ENCODE peak calls at places on chromosomes 12 and 14, in seven cellular contexts. M is left lung, U is endodermal cell, P is fibroblast of pulmonary artery, Q is cardiac fibroblast, H is progenitor cell of endocrine pancreas, Y is cardiac muscle cell. R is an unnamed sample.

GRCh38 chr12:124917841-124918621 is 3.6 kb upstream of the UBC start:
- DNase-seq in M (no peak), U (peak), P (no peak), Q (peak), H (no peak), Y (no peak), R (peak)

GRCh38 chr12:108699955-108700563 is 31.3 kb downstream of the CORO1C start:
- DNase-seq in M (no peak), U (no peak), P (peak), Q (peak), H (no peak), Y (no peak), R (no peak)

GRCh38 chr12:117890137-117890536 is 78.7 kb downstream of the KSR2 start:
- DNase-seq in M (no peak), U (peak), P (no peak), Q (no peak), H (no peak), Y (no peak), R (no peak)

GRCh38 chr12:107379852-107380567 is 286.7 kb upstream of the CRY1 start:
- DNase-seq in M (no peak), U (no peak), P (no peak), Q (peak), H (peak), Y (no peak), R (no peak)

GRCh38 chr12:120639771-120640721 is at the start of gene CABP1:
- DNase-seq in M (no peak), U (peak), P (no peak), Q (no peak), H (peak), Y (peak), R (peak)

GRCh38 chr14:68192935-68193334 is 373.4 kb downstream of the RAD51B start:
- DNase-seq in M (no peak), U (no peak), P (no peak), Q (no peak), H (no peak), Y (no peak), R (no peak)

GRCh38 chr14:35480119-35480769 is 53.7 kb upstream of the INSM2 start:
- DNase-seq in M (no peak), U (no peak), P (peak), Q (peak), H (no peak), Y (no peak), R (no peak)

GRCh38 chr14:65079201-65079600 is 23.1 kb downstream of the MAX start:
- DNase-seq in M (no peak), U (no peak), P (peak), Q (peak), H (no peak), Y (no peak), R (no peak)

GRCh38 chr12:49673446-49674317 is 33.5 kb downstream of the FMNL3 start:
- DNase-seq in M (peak), U (peak), P (peak), Q (peak), H (peak), Y (peak), R (no peak)

GRCh38 chr14:77612011-77612620 is 4.3 kb downstream of the SPTLC2 start:
- DNase-seq in M (no peak), U (no peak), P (peak), Q (peak), H (no peak), Y (no peak), R (no peak)

DNA sequence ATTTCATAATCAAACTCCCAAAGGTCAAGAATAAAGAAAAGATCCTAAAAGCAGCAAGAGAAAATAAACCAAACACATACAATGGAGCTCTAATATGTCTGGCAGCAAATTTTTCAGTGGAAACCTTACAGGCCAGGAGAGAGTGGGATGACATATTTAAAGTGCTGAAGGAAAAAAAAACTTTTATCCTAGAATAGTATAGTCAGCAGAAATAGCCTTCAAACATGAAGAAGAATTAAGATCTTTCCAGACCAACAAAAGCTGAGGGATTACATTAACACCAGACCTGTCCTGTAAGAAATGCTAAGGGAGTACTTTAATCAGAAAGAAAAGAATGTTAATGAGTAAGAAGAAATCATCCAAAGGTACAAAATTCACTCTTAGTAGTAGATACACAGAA is 215.7 kb upstream of the IGF1 start:
- DNase-seq in M (no peak), U (no peak), P (no peak), Q (no peak), H (no peak), Y (no peak), R (no peak)
- TF ChIP-seq CTCF in M (no peak), U (no peak), P (no peak), Q (no peak), H (no peak), Y (no peak), R (no peak)

GRCh38 chr12:92034858-92035401 is 110.7 kb downstream of the BTG1 start:
- DNase-seq in M (peak), U (no peak), P (peak), Q (peak), H (no peak), Y (no peak), R (no peak)
- TF ChIP-seq CTCF in M (no peak), U (no peak), P (no peak), Q (no peak), H (no peak), Y (no peak), R (no peak)

DNA sequence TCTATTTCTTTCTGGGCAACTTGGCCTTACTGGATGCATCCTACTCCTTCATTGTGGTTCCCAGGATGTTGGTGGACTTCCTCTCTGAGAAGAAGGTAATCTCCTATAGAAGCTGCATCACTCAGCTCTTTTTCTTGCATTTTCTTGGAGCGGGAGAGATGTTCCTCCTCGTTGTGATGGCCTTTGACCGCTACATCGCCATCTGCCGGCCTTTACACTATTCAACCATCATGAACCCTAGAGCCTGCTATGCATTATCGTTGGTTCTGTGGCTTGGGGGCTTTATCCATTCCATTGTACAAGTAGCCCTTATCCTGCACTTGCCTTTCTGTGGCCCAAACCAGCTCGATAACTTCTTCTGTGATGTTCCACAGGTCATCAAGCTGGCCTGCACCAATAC is 5.3 kb downstream of the OR4N5 start:
- DNase-seq in M (no peak), U (no peak), P (no peak), Q (no peak), H (no peak), Y (no peak), R (peak)
- TF ChIP-seq CTCF in M (no peak), U (no peak), P (no peak), Q (no peak), H (no peak), Y (no peak), R (peak)

GRCh38 chr14:52299692-52300278 is 14.3 kb upstream of the PTGER2 start:
- DNase-seq in M (no peak), U (no peak), P (peak), Q (peak), H (no peak), Y (peak), R (peak)
- TF ChIP-seq CTCF in M (peak), U (peak), P (peak), Q (peak), H (peak), Y (peak), R (peak)

GRCh38 chr12:25592725-25593495 is 39.8 kb upstream of the LMNTD1 start:
- DNase-seq in M (no peak), U (no peak), P (no peak), Q (no peak), H (no peak), Y (no peak), R (no peak)

GRCh38 chr12:25594376-25594775 is 41.3 kb upstream of the LMNTD1 start:
- DNase-seq in M (no peak), U (no peak), P (no peak), Q (no peak), H (no peak), Y (no peak), R (no peak)

GRCh38 chr12:25590021-25590721 is 37.1 kb upstream of the LMNTD1 start:
- DNase-seq in M (no peak), U (no peak), P (no peak), Q (no peak), H (no peak), Y (no peak), R (peak)

GRCh38 chr12:25587346-25587745 is 34.3 kb upstream of the LMNTD1 start:
- DNase-seq in M (no peak), U (no peak), P (no peak), Q (no peak), H (no peak), Y (no peak), R (no peak)

GRCh38 chr12:25591132-25591531 is 38.0 kb upstream of the LMNTD1 start:
- DNase-seq in M (no peak), U (peak), P (peak), Q (no peak), H (no peak), Y (no peak), R (peak)
- TF ChIP-seq CTCF in M (no peak), U (peak), P (peak), Q (no peak), H (peak), Y (peak), R (peak)

GRCh38 chr12:11513288-11513687 is 117.9 kb upstream of the PRB2 start:
- DNase-seq in M (no peak), U (peak), P (peak), Q (peak), H (no peak), Y (no peak), R (peak)
- TF ChIP-seq CTCF in M (no peak), U (peak), P (peak), Q (peak), H (no peak), Y (peak), R (peak)

GRCh38 chr12:6273209-6273928 is 37.1 kb upstream of the PLEKHG6 start:
- DNase-seq in M (no peak), U (peak), P (no peak), Q (no peak), H (no peak), Y (no peak), R (no peak)
- TF ChIP-seq CTCF in M (no peak), U (peak), P (peak), Q (no peak), H (peak), Y (no peak), R (no peak)

DNA sequence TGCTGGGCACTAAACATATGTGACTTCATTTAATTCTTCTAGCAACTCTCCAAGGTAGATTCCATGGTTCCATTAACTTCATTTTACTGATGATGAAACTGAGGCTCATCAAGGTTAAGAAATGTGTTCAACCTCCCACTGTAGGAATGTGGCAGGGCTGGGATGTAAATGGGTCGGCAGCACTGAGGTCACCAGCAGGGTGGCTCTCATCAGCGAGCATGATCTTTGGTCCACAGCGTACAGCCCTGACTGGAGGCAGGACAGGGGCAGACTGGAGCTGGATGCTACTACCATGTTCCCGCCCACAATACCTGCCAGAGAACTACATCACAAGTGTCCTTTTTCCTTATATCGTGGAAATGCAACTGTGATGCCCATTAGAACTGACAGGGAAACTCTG is 4.6 kb downstream of the APPL2 start:
- DNase-seq in M (no peak), U (no peak), P (no peak), Q (no peak), H (no peak), Y (no peak), R (no peak)
- TF ChIP-seq CTCF in M (no peak), U (peak), P (no peak), Q (no peak), H (no peak), Y (no peak), R (no peak)

GRCh38 chr12:62933871-62934798 is 815 bp downstream of the PPM1H start:
- DNase-seq in M (peak), U (peak), P (peak), Q (peak), H (no peak), Y (peak), R (peak)
- TF ChIP-seq CTCF in M (no peak), U (no peak), P (no peak), Q (no peak), H (no peak), Y (no peak), R (no peak)